ENCODE peak calls at places on chromosomes 1 and 21, in nine cellular contexts. B is osteoblast, F is endothelial cell of umbilical vein, G is trophoblast cell, P is H9, O is fibroblast of lung, X is K562, I is GM23338, A is astrocyte. E is an unnamed sample.

GRCh38 chr1:69215883-69216282 is 351.8 kb upstream of the LRRC7 start:
- DNase-seq in P (no peak), I (no peak), F (no peak), X (no peak), A (no peak), O (no peak), B (no peak), G (no peak), E (no peak)

GRCh38 chr1:227544067-227544655 is 19.2 kb upstream of the ZNF678 start:
- DNase-seq in P (no peak), I (no peak), A (no peak), G (no peak), O (no peak), F (no peak), X (no peak), B (no peak), E (no peak)

GRCh38 chr1:221543529-221544120 is 198.3 kb downstream of the DUSP10 start:
- DNase-seq in X (no peak), B (peak; percentile 71), P (no peak), F (peak; percentile 25), G (no peak), A (peak; percentile 9), O (peak; percentile 72), I (peak; percentile 58), E (peak; percentile 25)

GRCh38 chr1:115862406-115862805 is 21.5 kb upstream of the NHLH2 start:
- DNase-seq in O (no peak), I (no peak), G (no peak), F (no peak), X (no peak), B (no peak), P (no peak), A (no peak), E (peak; percentile 66)

GRCh38 chr21:24552491-24552890 is 1054.8 kb downstream of the MRPL39 start:
- DNase-seq in I (no peak), X (no peak), P (no peak), A (no peak), F (no peak), B (no peak), G (no peak), O (no peak), E (no peak)

GRCh38 chr1:224052767-224053166 is 61.1 kb upstream of the FBXO28 start:
- DNase-seq in O (peak; percentile 37), P (no peak), G (no peak), B (peak; percentile 88), A (peak; percentile 69), X (no peak), F (peak; percentile 96), I (no peak), E (peak; percentile 52)

GRCh38 chr1:218351617-218352438 is 6.7 kb downstream of the TGFB2 start:
- DNase-seq in X (no peak), F (peak; percentile 77), G (no peak), P (peak; percentile 54), A (peak; percentile 84), B (peak; percentile 73), I (peak; percentile 70), O (peak; percentile 79), E (peak; percentile 21)

GRCh38 chr1:2000432-2000831 is 3.2 kb downstream of the CFAP74 start:
- DNase-seq in A (no peak), O (no peak), F (no peak), B (peak; percentile 59), X (no peak), P (no peak), G (no peak), I (no peak), E (no peak)

GRCh38 chr1:92933459-92933858 is 27.8 kb downstream of the DIPK1A start:
- DNase-seq in F (no peak), B (no peak), X (no peak), I (no peak), P (no peak), A (peak; percentile 53), G (peak; percentile 7), O (no peak), E (peak; percentile 65)

GRCh38 chr1:73978964-73979363 is 219.0 kb downstream of the LRRIQ3 start:
- DNase-seq in G (no peak), O (no peak), F (no peak), B (no peak), X (no peak), P (no peak), I (no peak), A (no peak), E (no peak)

GRCh38 chr1:20035114-20035513 is 34.9 kb upstream of the PLA2G5 start:
- DNase-seq in B (no peak), I (no peak), X (no peak), P (no peak), A (no peak), O (no peak), G (no peak), F (no peak), E (no peak)

GRCh38 chr21:34220556-34221195 is 143.1 kb upstream of the KCNE2 start:
- DNase-seq in O (no peak), P (no peak), A (no peak), F (no peak), G (peak; percentile 75), X (no peak), I (no peak), B (no peak), E (no peak)

GRCh38 chr21:34219334-34220020 is 144.3 kb upstream of the KCNE2 start:
- DNase-seq in P (no peak), G (peak; percentile 36), X (no peak), B (no peak), I (no peak), F (no peak), A (peak; percentile 10), O (no peak), E (no peak)

GRCh38 chr21:34221331-34222030 is 142.3 kb upstream of the KCNE2 start:
- DNase-seq in O (no peak), B (peak; percentile 62), G (peak; percentile 78), P (no peak), I (no peak), X (no peak), F (no peak), A (no peak), E (no peak)

GRCh38 chr21:34222031-34222335 is 141.8 kb upstream of the KCNE2 start:
- DNase-seq in P (no peak), A (no peak), F (no peak), O (no peak), B (no peak), G (no peak), X (no peak), I (no peak), E (no peak)

DNA sequence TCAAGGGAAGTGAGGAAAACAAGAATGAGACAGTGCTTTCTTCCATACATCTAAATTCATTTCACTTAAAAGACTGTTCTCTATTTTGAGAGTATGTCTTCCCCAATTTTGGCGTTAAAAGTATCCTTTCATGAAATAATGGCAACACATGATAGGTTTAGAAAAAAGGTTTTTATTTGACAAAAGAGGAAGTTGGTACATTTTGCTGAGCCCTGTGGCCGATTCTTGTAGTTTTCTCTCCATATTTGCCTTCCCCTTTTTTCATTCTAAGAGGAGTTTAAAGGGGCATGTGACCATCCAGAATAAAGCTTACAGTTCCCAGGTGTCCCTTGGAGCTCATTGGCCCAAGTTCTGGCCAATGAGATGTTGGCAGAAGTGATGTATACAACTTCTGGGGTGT is 140.4 kb upstream of the KCNE2 start:
- DNase-seq in B (peak; percentile 48), P (no peak), F (no peak), X (no peak), A (no peak), I (no peak), O (no peak), G (no peak), E (no peak)
- H2AFZ ChIP-seq in B (no peak overlapping the region), P (no peak overlapping the region), F (no peak overlapping the region), X (no peak overlapping the region), A (no peak overlapping the region), I (no peak overlapping the region), O (no peak overlapping the region), G (no peak overlapping the region), E (no peak overlapping the region)

GRCh38 chr1:39861003-39861402 is 22.3 kb downstream of the TRIT1 start:
- DNase-seq in B (no peak), P (no peak), F (no peak), I (no peak), O (no peak), G (no peak), X (no peak), A (no peak), E (no peak)
- H3K79me2 ChIP-seq in B (peaks cover 80% of the 10 kb centered on the region), P (peaks cover 5% of the 10 kb centered on the region), F (peaks cover 72% of the 10 kb centered on the region), I (peaks cover 94% of the 10 kb centered on the region), O (peaks cover 18% of the 10 kb centered on the region), G (no peaks in the 10 kb centered on the region), X (peaks cover 96% of the 10 kb centered on the region), A (peaks cover 95% of the 10 kb centered on the region), E (peaks cover 89% of the 10 kb centered on the region)

GRCh38 chr1:25616080-25616931 is at the start of gene MAN1C1:
- DNase-seq in P (peak; percentile 97), A (peak; percentile 46), G (peak; percentile 65), O (peak; percentile 76), X (peak; percentile 100), I (peak; percentile 98), F (peak; percentile 80), B (peak; percentile 99), E (peak; percentile 73)
- H2AFZ ChIP-seq in P (no peak within 1 kb of the TSS), A (peak within 1 kb of the TSS; percentile 67), G (peak within 1 kb of the TSS; percentile 56), O (peak within 1 kb of the TSS; percentile 68), X (peak within 1 kb of the TSS; percentile 92), I (peak within 1 kb of the TSS; percentile 98), F (peak within 1 kb of the TSS; percentile 95), B (peak within 1 kb of the TSS; percentile 88), E (peak within 1 kb of the TSS; percentile 88)

DNA sequence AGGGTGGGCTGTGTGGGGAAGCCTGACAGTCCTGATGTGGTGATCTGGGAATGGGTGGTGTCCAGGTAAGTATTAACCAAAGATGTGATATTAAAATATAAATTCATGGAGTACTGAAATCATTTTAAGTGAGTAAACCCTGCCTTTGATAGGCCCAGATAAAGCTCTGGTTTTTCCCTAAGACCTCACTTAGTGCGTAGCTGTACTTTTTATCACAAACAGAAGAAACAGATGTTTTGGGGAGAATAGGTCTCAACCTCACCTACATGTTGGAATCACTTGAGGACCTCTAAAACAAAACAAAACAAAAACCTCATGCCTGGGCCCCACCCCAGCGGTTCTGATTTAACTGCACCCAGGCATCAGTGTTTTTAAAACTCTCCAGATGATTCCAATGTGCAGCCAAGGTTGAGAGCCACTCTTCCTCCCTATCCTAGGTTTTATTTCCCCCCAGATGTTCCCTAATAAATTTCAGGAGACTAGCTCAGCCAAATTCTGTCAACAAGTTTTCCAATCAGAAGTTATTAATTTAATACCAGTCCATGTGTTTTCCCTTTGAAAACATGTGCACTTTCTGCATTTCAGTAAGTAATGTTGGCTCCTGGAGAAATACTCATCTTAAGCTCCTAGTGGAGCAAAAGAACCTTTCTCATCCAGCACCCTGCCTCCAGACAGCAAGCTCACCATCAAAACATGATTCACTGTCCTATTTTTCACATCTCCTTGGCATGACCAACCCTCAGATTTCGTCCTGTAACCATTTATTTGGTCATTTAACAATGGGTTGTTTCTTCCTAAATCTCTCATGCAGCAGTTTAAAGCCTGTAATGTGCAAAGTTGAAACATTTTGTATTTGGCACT is 27.4 kb downstream of the LRRC8C start:
- DNase-seq in P (no peak), F (peak; percentile 38), X (no peak), B (peak; percentile 57), I (no peak), A (no peak), O (no peak), G (no peak), E (no peak)
- H3K79me2 ChIP-seq in P (no peaks in the 10 kb centered on the region), F (peaks cover 97% of the 10 kb centered on the region), X (no peaks in the 10 kb centered on the region), B (peaks cover 10% of the 10 kb centered on the region), I (no peaks in the 10 kb centered on the region), A (peaks cover 40% of the 10 kb centered on the region), O (peaks cover 55% of the 10 kb centered on the region), G (no peaks in the 10 kb centered on the region), E (peaks cover 80% of the 10 kb centered on the region)

DNA sequence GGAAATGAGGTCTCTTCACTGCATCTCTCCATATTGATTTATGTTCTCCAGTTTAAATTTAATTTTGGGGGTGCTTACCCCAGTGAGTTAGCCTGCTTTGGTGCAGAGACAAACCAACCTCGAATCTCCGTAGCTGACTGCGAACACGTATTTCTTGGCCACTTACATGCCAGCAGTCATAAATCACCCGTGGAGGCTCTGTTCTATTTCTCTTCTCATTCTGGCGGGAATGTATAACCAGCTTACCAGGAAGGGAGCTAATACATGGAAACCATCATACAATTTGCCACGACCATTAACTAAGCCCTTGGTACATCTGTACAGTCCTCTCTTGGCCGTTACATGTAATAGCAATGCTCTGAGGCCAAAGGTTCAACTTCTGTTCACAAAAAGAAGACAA is 148.0 kb downstream of the PLA2G4A start:
- DNase-seq in X (no peak), G (no peak), I (no peak), F (no peak), B (no peak), P (no peak), O (no peak), A (no peak), E (no peak)
- H2AFZ ChIP-seq in X (no peak overlapping the region), G (no peak overlapping the region), I (no peak overlapping the region), F (no peak overlapping the region), B (no peak overlapping the region), P (no peak overlapping the region), O (no peak overlapping the region), A (no peak overlapping the region), E (no peak overlapping the region)

E was measured in mammary epithelial cell.